ENCODE peak calls at places on chromosomes 6 and 20, in six cellular contexts. B is heart left ventricle, E is dorsolateral prefrontal cortex, K is PC-3, W is astrocyte of the cerebellum, L is tibial artery. M is an unnamed sample.

GRCh38 chr20:63980806-63981728 is at the start of gene PRPF6:
- DNase-seq in B (peak; percentile 98), E (peak; percentile 93), K (peak; percentile 98), W (peak; percentile 77), L (peak; percentile 91), M (peak; percentile 98)

GRCh38 chr6:56552212-56553130 is 90.2 kb downstream of the DST start:
- DNase-seq in B (no peak), E (no peak), K (peak; percentile 31), W (no peak), L (no peak), M (peak; percentile 38)

GRCh38 chr6:52508261-52508739 is 68.6 kb downstream of the TRAM2 start:
- DNase-seq in B (no peak), E (no peak), K (no peak), W (no peak), L (no peak), M (no peak)

GRCh38 chr20:1267809-1268374 is 1.8 kb downstream of the SNPH start:
- DNase-seq in B (no peak), E (no peak), K (no peak), W (no peak), L (no peak), M (no peak)

GRCh38 chr6:89992818-89993217 is 98.5 kb downstream of the GJA10 start:
- DNase-seq in B (no peak), E (no peak), K (no peak), W (no peak), L (no peak), M (no peak)

GRCh38 chr6:39493174-39493573 is 170.7 kb upstream of the KCNK16 start:
- DNase-seq in B (no peak), E (no peak), K (peak; percentile 41), W (peak; percentile 85), L (no peak), M (peak; percentile 11)

GRCh38 chr6:162056745-162057144 is 670.8 kb downstream of the PRKN start:
- DNase-seq in B (no peak), E (no peak), K (peak; percentile 13), W (peak; percentile 16), L (no peak), M (peak; percentile 73)

GRCh38 chr6:139595183-139595582 is 220.7 kb upstream of the CITED2 start:
- DNase-seq in B (no peak), E (no peak), K (no peak), W (no peak), L (no peak), M (no peak)

GRCh38 chr6:41601248-41601549 is 37.1 kb upstream of the MDFI start:
- DNase-seq in B (peak; percentile 34), E (no peak), K (no peak), W (no peak), L (no peak), M (no peak)

GRCh38 chr20:35942243-35942642 is 12.1 kb downstream of the SCAND1 start:
- DNase-seq in B (no peak), E (no peak), K (no peak), W (no peak), L (no peak), M (no peak)

GRCh38 chr6:47970826-47971225 is 140.2 kb downstream of the PTCHD4 start:
- DNase-seq in B (no peak), E (no peak), K (no peak), W (no peak), L (no peak), M (no peak)

GRCh38 chr6:47769951-47770350 is 11.9 kb upstream of the OPN5 start:
- DNase-seq in B (no peak), E (no peak), K (no peak), W (no peak), L (no peak), M (no peak)

GRCh38 chr20:21453676-21454075 is 56.4 kb upstream of the NKX2-4 start:
- DNase-seq in B (no peak), E (no peak), K (peak; percentile 25), W (no peak), L (no peak), M (no peak)

GRCh38 chr20:24485981-24486380 is 16.6 kb downstream of the SYNDIG1 start:
- DNase-seq in B (no peak), E (no peak), K (no peak), W (no peak), L (no peak), M (no peak)

GRCh38 chr6:70413829-70414494 is 654 bp downstream of the FAM135A start:
- DNase-seq in B (no peak), E (peak; percentile 19), K (peak; percentile 12), W (no peak), L (no peak), M (peak; percentile 37)

GRCh38 chr20:57594092-57594911 is 25.9 kb downstream of the ZBP1 start:
- DNase-seq in B (no peak), E (no peak), K (peak; percentile 65), W (no peak), L (no peak), M (peak; percentile 16)

GRCh38 chr6:166488701-166489100 is 97.8 kb downstream of the RAMACL start:
- DNase-seq in B (no peak), E (no peak), K (no peak), W (no peak), L (no peak), M (no peak)

GRCh38 chr6:83352413-83352812 is 78.4 kb downstream of the ME1 start:
- DNase-seq in B (no peak), E (no peak), K (no peak), W (no peak), L (no peak), M (peak; percentile 9)

GRCh38 chr20:41356951-41357350 is 9.7 kb downstream of the EMILIN3 start:
- DNase-seq in B (peak; percentile 55), E (no peak), K (no peak), W (no peak), L (no peak), M (no peak)

GRCh38 chr6:53956068-53956711 is 155.1 kb upstream of the MLIP start:
- DNase-seq in B (peak; percentile 70), E (peak; percentile 72), K (peak; percentile 89), W (peak; percentile 64), L (peak; percentile 44), M (peak; percentile 76)

GRCh38 chr6:4658486-4658885 is 117.7 kb upstream of the CDYL start:
- DNase-seq in B (no peak), E (no peak), K (no peak), W (no peak), L (no peak), M (no peak)

GRCh38 chr6:39568896-39569295 is 156.3 kb downstream of the KIF6 start:
- DNase-seq in B (no peak), E (no peak), K (peak; percentile 58), W (peak; percentile 46), L (no peak), M (peak; percentile 48)

DNA sequence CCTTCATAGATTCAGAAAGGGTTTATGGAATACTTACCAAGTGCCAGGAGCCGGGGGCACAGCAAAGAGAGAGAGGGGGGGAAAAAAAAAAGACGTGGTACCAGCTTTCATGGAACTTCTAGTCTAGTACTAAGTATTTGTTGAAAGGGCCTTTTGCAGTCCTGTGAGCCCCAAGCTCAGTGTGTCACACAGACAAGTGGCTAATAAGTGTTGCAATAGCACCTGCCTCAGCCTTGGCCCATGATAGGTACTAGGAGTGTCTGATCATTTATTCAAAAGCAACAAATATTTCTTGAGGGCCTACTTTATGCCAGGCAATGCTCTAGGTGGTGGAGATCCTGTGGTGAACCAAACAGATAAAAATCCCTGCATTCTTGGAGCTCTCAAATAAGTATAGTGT is 7.9 kb downstream of the MYLK2 start:
- DNase-seq in B (no peak), E (no peak), K (no peak), W (no peak), L (no peak), M (no peak)
- TF ChIP-seq CTCF in B (no peak), E (no peak), K (no peak), W (no peak), L (no peak), M (no peak)

DNA sequence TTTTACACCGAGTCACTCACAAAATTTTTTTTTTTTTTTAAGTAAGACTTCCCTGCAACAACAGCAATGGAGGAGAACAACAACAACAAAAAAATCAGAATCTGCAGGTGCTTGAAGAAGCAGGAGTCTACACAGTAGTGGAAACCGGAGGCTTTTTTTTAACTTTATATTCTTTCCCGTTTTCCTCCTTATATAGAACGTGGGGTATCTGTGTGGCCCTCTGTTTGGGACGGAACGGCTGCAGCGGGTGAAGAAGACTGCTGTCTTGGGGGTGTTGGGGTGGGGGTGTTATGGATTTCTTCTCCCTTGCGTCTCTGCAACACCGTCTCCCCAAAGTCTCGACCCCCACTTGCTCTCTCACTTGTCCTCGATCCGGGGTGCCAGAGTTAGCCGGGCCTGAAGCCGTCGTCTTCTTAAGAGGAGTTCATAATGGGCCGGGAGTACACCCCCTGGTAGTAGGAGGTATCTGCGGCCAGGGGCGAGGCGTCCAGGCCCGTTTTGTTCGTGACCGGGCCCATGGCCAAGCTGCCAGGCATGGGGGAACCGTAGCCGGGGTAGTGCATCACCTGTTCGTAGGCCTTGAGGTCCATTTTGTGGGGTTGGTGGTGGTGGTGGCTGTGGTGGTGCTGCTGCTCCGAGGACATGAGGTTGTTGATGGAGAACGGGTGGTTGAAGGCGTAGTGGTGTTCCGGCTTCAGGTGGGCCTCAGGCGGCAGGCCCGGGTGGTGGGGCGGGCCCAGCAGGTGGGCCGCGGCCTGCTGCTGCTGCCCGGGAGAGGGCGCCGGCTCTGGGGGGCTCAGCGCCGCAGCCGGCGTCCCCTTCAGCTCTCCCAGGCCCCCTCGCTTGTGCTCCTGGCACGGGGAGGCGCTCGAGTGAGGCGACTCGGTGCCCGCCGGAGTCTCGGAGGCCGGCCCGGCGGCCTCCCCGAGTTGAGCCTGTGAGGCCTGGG is 2.7 kb downstream of the FOXA2 start:
- DNase-seq in B (no peak), E (no peak), K (no peak), W (no peak), L (no peak), M (no peak)
- H3K4me3 ChIP-seq in B (no peak overlapping the region), E (no peak overlapping the region), K (peak overlapping the region; percentile 31), W (no peak overlapping the region), L (no peak overlapping the region), M (no peak overlapping the region)

GRCh38 chr6:100371591-100371990 is 93.1 kb downstream of the SIM1 start:
- DNase-seq in B (no peak), E (no peak), K (no peak), W (no peak), L (no peak), M (no peak)

GRCh38 chr6:100372326-100372725 is 92.4 kb downstream of the SIM1 start:
- DNase-seq in B (no peak), E (no peak), K (no peak), W (no peak), L (no peak), M (no peak)

GRCh38 chr6:100376103-100376502 is 88.6 kb downstream of the SIM1 start:
- DNase-seq in B (no peak), E (no peak), K (no peak), W (no peak), L (no peak), M (no peak)

GRCh38 chr6:100366419-100366818 is 98.3 kb downstream of the SIM1 start:
- DNase-seq in B (no peak), E (no peak), K (peak; percentile 54), W (no peak), L (no peak), M (peak; percentile 93)

DNA sequence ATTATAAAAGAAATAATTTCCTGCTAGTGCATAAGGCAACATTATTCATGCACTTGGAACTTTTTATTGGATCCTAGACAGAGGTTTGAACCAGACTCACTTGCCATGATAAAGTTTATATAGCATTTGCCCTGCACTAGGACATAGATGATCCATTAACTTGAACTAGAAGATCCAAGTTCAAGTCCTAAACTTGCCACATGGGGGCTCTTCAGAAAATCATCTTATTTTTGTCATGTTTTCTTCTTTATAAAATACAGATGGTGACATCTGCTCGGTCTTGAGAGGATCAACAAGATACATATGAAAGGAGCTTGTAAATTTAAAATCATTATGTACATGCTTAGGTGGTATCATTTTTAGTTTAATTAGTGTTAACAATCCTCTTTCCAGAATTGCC is 94.5 kb downstream of the SIM1 start:
- DNase-seq in B (no peak), E (no peak), K (peak; percentile 18), W (no peak), L (no peak), M (peak; percentile 59)
- TF ChIP-seq CTCF in B (no peak), E (no peak), K (peak; percentile 45), W (peak; percentile 8), L (no peak), M (peak; percentile 13)

GRCh38 chr6:16278048-16278724 is 39.8 kb downstream of the GMPR start:
- DNase-seq in B (no peak), E (no peak), K (peak; percentile 64), W (no peak), L (no peak), M (no peak)
- H3K4me3 ChIP-seq in B (no peak overlapping the region), E (no peak overlapping the region), K (no peak overlapping the region), W (no peak overlapping the region), L (no peak overlapping the region), M (no peak overlapping the region)